ENCODE peak calls at places on chromosomes 2 and 18, in ten cellular contexts. Q, Y, M, L, J, W, G, B, X and U are unnamed samples.

GRCh38 chr2:104766683-104767082 is 87.2 kb upstream of the POU3F3 start:
- DNase-seq in Q (no peak), Y (no peak), M (no peak), L (no peak), J (no peak), W (peak), G (no peak), B (no peak), X (no peak), U (no peak)

GRCh38 chr18:62201870-62202269 is 14.8 kb downstream of the RELCH start:
- DNase-seq in Q (no peak), Y (no peak), M (no peak), L (no peak), J (no peak), W (no peak), G (no peak), B (no peak), X (no peak), U (no peak)

GRCh38 chr2:234957533-234958135 is 5.8 kb downstream of the SH3BP4 start:
- DNase-seq in Q (no peak), Y (no peak), M (peak), L (no peak), J (peak), W (peak), G (no peak), B (no peak), X (no peak), U (no peak)

GRCh38 chr2:20350105-20350712 is 435 bp downstream of the PUM2 start:
- DNase-seq in Q (peak), Y (no peak), M (no peak), L (peak), J (peak), W (no peak), G (peak), B (no peak), X (no peak), U (peak)

GRCh38 chr2:236569593-236569973 is at the start of gene ACKR3:
- DNase-seq in Q (peak), Y (peak), M (peak), L (peak), J (peak), W (peak), G (peak), B (peak), X (peak), U (peak)

GRCh38 chr2:238669581-238670340 is 178.1 kb upstream of the TWIST2 start:
- DNase-seq in Q (no peak), Y (no peak), M (peak), L (no peak), J (no peak), W (peak), G (no peak), B (no peak), X (no peak), U (no peak)

GRCh38 chr2:853203-853870 is 97.3 kb upstream of the SNTG2 start:
- DNase-seq in Q (no peak), Y (no peak), M (no peak), L (no peak), J (no peak), W (no peak), G (no peak), B (no peak), X (no peak), U (no peak)

GRCh38 chr18:7514796-7515440 is 52.2 kb upstream of the PTPRM start:
- DNase-seq in Q (no peak), Y (no peak), M (no peak), L (no peak), J (no peak), W (peak), G (no peak), B (no peak), X (no peak), U (no peak)

GRCh38 chr2:124136110-124136509 is 111.0 kb downstream of the CNTNAP5 start:
- DNase-seq in Q (no peak), Y (no peak), M (no peak), L (no peak), J (no peak), W (no peak), G (no peak), B (no peak), X (no peak), U (no peak)

GRCh38 chr2:207945201-207945600 is 80.1 kb downstream of the PLEKHM3 start:
- DNase-seq in Q (no peak), Y (no peak), M (no peak), L (no peak), J (no peak), W (no peak), G (no peak), B (no peak), X (no peak), U (no peak)

GRCh38 chr2:177582000-177582399 is 189.4 kb downstream of the AGPS start:
- DNase-seq in Q (no peak), Y (no peak), M (no peak), L (no peak), J (no peak), W (no peak), G (no peak), B (no peak), X (no peak), U (no peak)

GRCh38 chr2:236261452-236261851 is 2.8 kb downstream of the ASB18 start:
- DNase-seq in Q (no peak), Y (no peak), M (no peak), L (no peak), J (no peak), W (peak), G (no peak), B (no peak), X (no peak), U (no peak)

GRCh38 chr2:10331702-10332401 is 29.1 kb downstream of the HPCAL1 start:
- DNase-seq in Q (peak), Y (no peak), M (no peak), L (no peak), J (peak), W (no peak), G (peak), B (peak), X (no peak), U (peak)

GRCh38 chr2:137964066-137964858 is at the start of gene HNMT:
- DNase-seq in Q (no peak), Y (peak), M (peak), L (peak), J (no peak), W (peak), G (no peak), B (peak), X (peak), U (peak)

GRCh38 chr2:20143263-20143662 is 81.7 kb downstream of the SDC1 start:
- DNase-seq in Q (no peak), Y (no peak), M (peak), L (no peak), J (no peak), W (peak), G (no peak), B (no peak), X (no peak), U (no peak)

GRCh38 chr2:60356346-60356745 is 197.1 kb downstream of the BCL11A start:
- DNase-seq in Q (no peak), Y (no peak), M (no peak), L (no peak), J (no peak), W (no peak), G (no peak), B (no peak), X (no peak), U (no peak)

GRCh38 chr2:159713691-159714585 is 1.6 kb downstream of the MARCHF7 start:
- DNase-seq in Q (no peak), Y (no peak), M (peak), L (no peak), J (no peak), W (peak), G (no peak), B (no peak), X (no peak), U (no peak)

GRCh38 chr2:94870392-94871225 is 621 bp upstream of the TEKT4 start:
- DNase-seq in Q (no peak), Y (no peak), M (no peak), L (peak), J (peak), W (no peak), G (no peak), B (no peak), X (no peak), U (no peak)

GRCh38 chr2:216274194-216274593 is 98.1 kb downstream of the MARCHF4 start:
- DNase-seq in Q (no peak), Y (no peak), M (peak), L (no peak), J (no peak), W (peak), G (peak), B (peak), X (no peak), U (no peak)

GRCh38 chr2:172998547-172998946 is 77.1 kb upstream of the MAP3K20 start:
- DNase-seq in Q (no peak), Y (no peak), M (no peak), L (no peak), J (no peak), W (no peak), G (no peak), B (no peak), X (no peak), U (no peak)

GRCh38 chr2:189409136-189409535 is 32.1 kb upstream of the WDR75 start:
- DNase-seq in Q (no peak), Y (no peak), M (peak), L (no peak), J (no peak), W (peak), G (no peak), B (no peak), X (no peak), U (no peak)

GRCh38 chr18:48983793-48984437 is 33.1 kb upstream of the SMAD7 start:
- DNase-seq in Q (peak), Y (peak), M (no peak), L (no peak), J (no peak), W (no peak), G (no peak), B (no peak), X (no peak), U (no peak)

GRCh38 chr2:86029873-86030272 is 75.8 kb downstream of the POLR1A start:
- DNase-seq in Q (no peak), Y (no peak), M (no peak), L (no peak), J (peak), W (no peak), G (no peak), B (no peak), X (no peak), U (no peak)

GRCh38 chr2:23954325-23955014 is 14.2 kb downstream of the UBXN2A start:
- DNase-seq in Q (no peak), Y (no peak), M (peak), L (no peak), J (no peak), W (no peak), G (no peak), B (no peak), X (no peak), U (no peak)

GRCh38 chr2:49241506-49241905 is 87.2 kb upstream of the FSHR start:
- DNase-seq in Q (no peak), Y (no peak), M (peak), L (no peak), J (no peak), W (no peak), G (no peak), B (no peak), X (no peak), U (no peak)

GRCh38 chr18:2883137-2883671 is 36.4 kb downstream of the EMILIN2 start:
- DNase-seq in Q (peak), Y (no peak), M (no peak), L (no peak), J (peak), W (no peak), G (peak), B (no peak), X (no peak), U (peak)

GRCh38 chr2:11980809-11981208 is 234.4 kb downstream of the LPIN1 start:
- DNase-seq in Q (no peak), Y (no peak), M (no peak), L (no peak), J (no peak), W (peak), G (no peak), B (no peak), X (peak), U (no peak)

GRCh38 chr2:181658444-181658843 is 1.5 kb upstream of the CERKL start:
- DNase-seq in Q (no peak), Y (peak), M (no peak), L (no peak), J (no peak), W (no peak), G (no peak), B (no peak), X (no peak), U (no peak)

GRCh38 chr18:43398601-43399000 is 121.3 kb upstream of the SYT4 start:
- DNase-seq in Q (no peak), Y (no peak), M (no peak), L (no peak), J (no peak), W (no peak), G (no peak), B (no peak), X (no peak), U (no peak)

GRCh38 chr2:157182834-157183396 is 74.6 kb upstream of the GALNT5 start:
- DNase-seq in Q (no peak), Y (peak), M (peak), L (no peak), J (no peak), W (peak), G (no peak), B (no peak), X (no peak), U (no peak)

GRCh38 chr2:157893611-157894010 is 17.5 kb upstream of the ACVR1 start:
- DNase-seq in Q (no peak), Y (no peak), M (no peak), L (no peak), J (no peak), W (no peak), G (no peak), B (no peak), X (no peak), U (no peak)

GRCh38 chr2:172082105-172082943 is 3.0 kb upstream of the DLX1 start:
- DNase-seq in Q (peak), Y (no peak), M (no peak), L (no peak), J (no peak), W (no peak), G (peak), B (no peak), X (no peak), U (no peak)

GRCh38 chr18:57748770-57749603 is 54.1 kb downstream of the ATP8B1 start:
- DNase-seq in Q (no peak), Y (peak), M (peak), L (no peak), J (no peak), W (peak), G (peak), B (peak), X (no peak), U (peak)

GRCh38 chr2:67055387-67056304 is 341.5 kb upstream of the ETAA1 start:
- DNase-seq in Q (no peak), Y (peak), M (peak), L (no peak), J (no peak), W (no peak), G (no peak), B (no peak), X (no peak), U (no peak)

GRCh38 chr2:160494243-160494642 is 636 bp upstream of the RBMS1 start:
- DNase-seq in Q (peak), Y (peak), M (no peak), L (peak), J (no peak), W (peak), G (no peak), B (no peak), X (no peak), U (no peak)

GRCh38 chr18:28177828-28178635 is 1.1 kb upstream of the CDH2 start:
- DNase-seq in Q (no peak), Y (peak), M (peak), L (peak), J (no peak), W (peak), G (peak), B (peak), X (peak), U (no peak)

GRCh38 chr18:79486356-79487197 is 90.8 kb downstream of the NFATC1 start:
- DNase-seq in Q (no peak), Y (no peak), M (no peak), L (no peak), J (peak), W (no peak), G (no peak), B (no peak), X (peak), U (peak)

GRCh38 chr18:57443716-57444115 is 8.5 kb downstream of the ONECUT2 start:
- DNase-seq in Q (no peak), Y (no peak), M (no peak), L (no peak), J (no peak), W (no peak), G (no peak), B (no peak), X (no peak), U (no peak)